ENCODE peak calls at places on chromosomes 16 and 17, in seven cellular contexts. O is adrenal gland; K is AG04450; A is A549; Q is uterus; Y is neural progenitor cell; W is CD8-positive, alpha-beta memory T cell. R is an unnamed sample.
A peak's percentile ranks its signal among the peaks of the same experiment; 100 is the strongest.

GRCh38 chr17:78343099-78343432 is 16.8 kb downstream of the SOCS3 start:
- DNase-seq in O (peak; percentile 81), K (no peak), A (no peak), Q (peak; percentile 82), Y (no peak), W (no peak), R (no peak)

GRCh38 chr16:68077866-68078725 is 7.1 kb upstream of the NFATC3 start:
- DNase-seq in O (no peak), K (no peak), A (no peak), Q (no peak), Y (no peak), W (no peak), R (no peak)

GRCh38 chr17:50169121-50169764 is 3.4 kb downstream of the SGCA start:
- DNase-seq in O (peak; percentile 64), K (no peak), A (peak; percentile 85), Q (peak; percentile 63), Y (peak; percentile 87), W (peak; percentile 82), R (peak; percentile 40)

GRCh38 chr17:373616-374225 is 21.1 kb upstream of the RPH3AL start:
- DNase-seq in O (no peak), K (no peak), A (peak; percentile 48), Q (no peak), Y (no peak), W (no peak), R (no peak)

GRCh38 chr17:64219571-64219970 is 43.5 kb downstream of the TEX2 start:
- DNase-seq in O (no peak), K (no peak), A (no peak), Q (no peak), Y (no peak), W (no peak), R (no peak)

GRCh38 chr16:22232277-22233049 is 26.4 kb downstream of the EEF2K start:
- DNase-seq in O (no peak), K (no peak), A (peak; percentile 95), Q (no peak), Y (no peak), W (no peak), R (peak; percentile 85)

GRCh38 chr16:10883004-10883403 is 6.0 kb downstream of the CIITA start:
- DNase-seq in O (no peak), K (no peak), A (no peak), Q (no peak), Y (no peak), W (no peak), R (no peak)

GRCh38 chr17:7427549-7427948 is 1.1 kb upstream of the SPEM3 start:
- DNase-seq in O (no peak), K (no peak), A (no peak), Q (no peak), Y (no peak), W (no peak), R (no peak)

GRCh38 chr16:29023279-29024278 is 38.7 kb downstream of the LAT start:
- DNase-seq in O (no peak), K (no peak), A (no peak), Q (no peak), Y (no peak), W (peak; percentile 47), R (no peak)

GRCh38 chr17:18259621-18260331 is 686 bp upstream of the MIEF2 start:
- DNase-seq in O (no peak), K (no peak), A (peak; percentile 69), Q (no peak), Y (peak; percentile 10), W (no peak), R (peak; percentile 30)

GRCh38 chr17:40422990-40423611 is 5.4 kb upstream of the TOP2A start:
- DNase-seq in O (no peak), K (no peak), A (peak; percentile 64), Q (no peak), Y (peak; percentile 66), W (no peak), R (no peak)

GRCh38 chr16:81601008-81601428 is 156.4 kb downstream of the CMIP start:
- DNase-seq in O (no peak), K (no peak), A (peak; percentile 46), Q (no peak), Y (no peak), W (no peak), R (no peak)

GRCh38 chr17:81043725-81044427 is 8.9 kb downstream of the BAIAP2 start:
- DNase-seq in O (no peak), K (no peak), A (peak; percentile 61), Q (peak; percentile 46), Y (peak; percentile 61), W (no peak), R (peak; percentile 48)

GRCh38 chr16:6360641-6361040 is 972.0 kb upstream of the RBFOX1 start:
- DNase-seq in O (no peak), K (no peak), A (no peak), Q (no peak), Y (no peak), W (no peak), R (no peak)

GRCh38 chr17:5508855-5509254 is 22.5 kb downstream of the MIS12 start:
- DNase-seq in O (no peak), K (no peak), A (peak; percentile 51), Q (no peak), Y (peak; percentile 86), W (no peak), R (no peak)

GRCh38 chr17:29369831-29370735 is 20.1 kb upstream of the TAOK1 start:
- DNase-seq in O (peak; percentile 70), K (peak; percentile 55), A (peak; percentile 89), Q (peak; percentile 46), Y (peak; percentile 88), W (peak; percentile 72), R (peak; percentile 62)

GRCh38 chr16:81204794-81205680 is 33.5 kb upstream of the BCO1 start:
- DNase-seq in O (peak; percentile 70), K (peak; percentile 27), A (peak; percentile 61), Q (peak; percentile 53), Y (peak; percentile 59), W (no peak), R (peak; percentile 34)

GRCh38 chr17:14301279-14301760 is 439 bp downstream of the HS3ST3B1 start:
- DNase-seq in O (no peak), K (no peak), A (no peak), Q (no peak), Y (peak; percentile 66), W (no peak), R (peak; percentile 56)

GRCh38 chr16:1754204-1754603 is 17.1 kb downstream of the NME3 start:
- DNase-seq in O (no peak), K (no peak), A (no peak), Q (no peak), Y (no peak), W (no peak), R (no peak)

GRCh38 chr17:65565559-65565958 is 4.1 kb upstream of the AXIN2 start:
- DNase-seq in O (no peak), K (no peak), A (no peak), Q (no peak), Y (no peak), W (no peak), R (no peak)

GRCh38 chr16:14071576-14072271 is 605 bp downstream of the MRTFB start:
- DNase-seq in O (no peak), K (no peak), A (no peak), Q (no peak), Y (peak; percentile 50), W (no peak), R (no peak)

GRCh38 chr17:69059458-69060205 is 1.1 kb downstream of the ABCA9 start:
- DNase-seq in O (no peak), K (no peak), A (no peak), Q (no peak), Y (no peak), W (no peak), R (no peak)

GRCh38 chr17:80544655-80545498 is at the start of gene RPTOR:
- DNase-seq in O (peak; percentile 91), K (peak; percentile 56), A (peak; percentile 95), Q (peak; percentile 86), Y (peak; percentile 91), W (peak; percentile 90), R (peak; percentile 86)

GRCh38 chr16:50251375-50252081 is 14.8 kb upstream of the ADCY7 start:
- DNase-seq in O (no peak), K (peak; percentile 46), A (no peak), Q (no peak), Y (no peak), W (no peak), R (peak; percentile 35)

GRCh38 chr17:75093543-75094158 is 5.9 kb downstream of the SLC16A5 start:
- DNase-seq in O (no peak), K (no peak), A (peak; percentile 42), Q (no peak), Y (no peak), W (no peak), R (no peak)
- H3K27ac ChIP-seq in O (no peak overlapping the region), K (no peak overlapping the region), A (peak overlapping the region; percentile 69), Q (no peak overlapping the region), Y (no peak overlapping the region), W (no peak overlapping the region), R (peak overlapping the region; percentile 50)

DNA sequence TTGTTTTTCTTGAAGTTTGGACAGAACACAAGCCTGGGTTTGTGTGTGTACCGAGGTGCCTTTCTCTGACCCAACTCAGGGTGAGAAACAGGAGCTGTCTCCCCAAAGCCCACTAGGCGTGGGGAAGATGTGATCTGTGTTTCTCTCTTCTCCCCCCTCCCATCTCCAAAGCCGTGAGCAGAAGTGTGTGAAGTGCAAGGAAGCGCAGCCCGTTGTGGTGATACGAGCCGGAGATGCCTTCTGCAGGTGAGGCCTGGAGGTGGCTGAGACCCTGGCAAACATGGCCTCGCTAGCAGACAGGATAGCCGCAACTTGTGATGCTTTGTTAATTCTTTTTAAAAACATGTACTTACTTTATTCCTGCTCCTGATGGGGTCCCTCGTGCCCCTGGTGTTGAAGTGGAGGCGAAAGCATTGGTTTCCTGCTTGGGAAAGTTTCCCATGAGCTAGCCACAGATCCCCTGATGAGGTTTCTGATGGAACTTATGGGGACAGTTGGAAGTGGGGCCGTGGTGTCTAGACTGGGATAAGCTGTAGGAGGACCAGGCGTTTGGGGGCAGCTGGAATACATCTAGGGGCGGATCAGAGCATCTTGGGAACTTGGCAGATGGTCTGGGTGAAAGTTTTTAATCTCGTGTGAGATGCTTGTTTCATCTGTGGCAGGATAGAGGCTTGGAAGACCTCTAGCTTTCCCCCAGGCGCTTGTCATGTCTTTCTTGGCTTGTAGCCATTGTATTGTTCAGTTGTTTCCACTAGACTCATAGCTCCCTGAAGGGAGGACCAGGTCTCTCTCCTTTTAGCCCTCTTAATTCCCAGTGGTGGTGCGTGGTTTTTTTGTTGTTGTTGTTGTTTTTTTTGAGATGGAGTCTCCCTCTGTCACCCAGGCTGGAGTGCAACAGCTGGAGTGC is 915 bp downstream of the CTU2 start:
- DNase-seq in O (no peak), K (no peak), A (no peak), Q (no peak), Y (no peak), W (no peak), R (no peak)
- H3K27ac ChIP-seq in O (peak overlapping the region; percentile 78), K (peak overlapping the region; percentile 39), A (peak overlapping the region; percentile 82), Q (peak overlapping the region; percentile 73), Y (no peak overlapping the region), W (peak overlapping the region; percentile 93), R (peak overlapping the region; percentile 42)

GRCh38 chr16:20844588-20844987 is 38.3 kb downstream of the REXO5 start:
- DNase-seq in O (no peak), K (no peak), A (no peak), Q (no peak), Y (no peak), W (no peak), R (no peak)
- H3K27ac ChIP-seq in O (no peak overlapping the region), K (no peak overlapping the region), A (no peak overlapping the region), Q (no peak overlapping the region), Y (no peak overlapping the region), W (no peak overlapping the region), R (no peak overlapping the region)

DNA sequence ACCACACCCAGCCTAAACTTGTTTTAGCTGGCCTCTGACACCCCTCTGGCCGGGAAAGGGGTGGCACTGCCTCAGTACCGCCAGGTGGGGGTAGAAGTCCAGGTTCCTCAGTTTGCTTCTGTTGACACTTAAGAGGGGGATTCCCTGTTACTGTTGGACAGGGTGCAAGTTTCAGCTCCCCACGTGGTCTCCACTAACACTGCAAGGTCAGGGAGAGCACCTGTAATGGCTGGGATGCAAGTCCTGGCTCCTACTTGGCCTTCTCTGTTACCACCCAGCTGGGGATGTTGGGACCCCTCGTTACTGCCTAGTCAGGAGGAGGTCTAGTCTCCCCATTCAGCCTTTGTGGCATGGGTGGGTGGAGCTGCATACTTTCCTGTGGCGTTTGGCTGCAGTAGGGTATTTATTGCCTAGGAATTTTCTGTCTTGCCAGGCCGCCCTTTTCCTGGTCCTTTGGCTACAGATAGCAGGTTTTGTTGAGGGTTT is 10.6 kb upstream of the MFAP4 start:
- DNase-seq in O (no peak), K (no peak), A (no peak), Q (no peak), Y (peak; percentile 28), W (no peak), R (peak; percentile 36)
- H3K27ac ChIP-seq in O (peak overlapping the region; percentile 70), K (no peak overlapping the region), A (no peak overlapping the region), Q (peak overlapping the region; percentile 35), Y (no peak overlapping the region), W (no peak overlapping the region), R (peak overlapping the region; percentile 77)